ENCODE peak calls at places on chromosomes 4 and X, in seven cellular contexts. J, F, M, Y, I, S and P are unnamed samples.

GRCh38 chr4:168409089-168409801 is 71.0 kb downstream of the DDX60L start:
- DNase-seq in J (no peak), F (no peak), M (no peak), Y (no peak), I (no peak), S (no peak), P (no peak)

GRCh38 chr4:118086334-118086733 is 52.0 kb downstream of the NDST3 start:
- DNase-seq in J (no peak), F (peak; percentile 62), M (no peak), Y (no peak), I (no peak), S (no peak), P (no peak)

GRCh38 chr4:139872274-139872673 is 206.7 kb downstream of the MGST2 start:
- DNase-seq in J (no peak), F (no peak), M (no peak), Y (no peak), I (no peak), S (no peak), P (no peak)

GRCh38 chr4:20462426-20463175 is 210.9 kb downstream of the SLIT2 start:
- DNase-seq in J (no peak), F (no peak), M (no peak), Y (no peak), I (no peak), S (no peak), P (no peak)

GRCh38 chrX:102846544-102847236 is 90.4 kb upstream of the RAB40AL start:
- DNase-seq in J (no peak), F (no peak), M (no peak), Y (no peak), I (no peak), S (no peak), P (no peak)

GRCh38 chr4:182729527-182729926 is 187.7 kb downstream of the DCTD start:
- DNase-seq in J (no peak), F (no peak), M (no peak), Y (no peak), I (no peak), S (no peak), P (no peak)

GRCh38 chrX:9611436-9612145 is 146.7 kb downstream of the TBL1X start:
- DNase-seq in J (no peak), F (no peak), M (no peak), Y (no peak), I (peak; percentile 14), S (no peak), P (peak; percentile 48)

GRCh38 chr4:183637461-183637860 is 21.5 kb downstream of the RWDD4 start:
- DNase-seq in J (no peak), F (no peak), M (no peak), Y (no peak), I (no peak), S (no peak), P (no peak)

GRCh38 chr4:168598191-168598590 is 101.3 kb downstream of the PALLD start:
- DNase-seq in J (no peak), F (no peak), M (no peak), Y (no peak), I (no peak), S (no peak), P (no peak)

GRCh38 chr4:86033171-86033570 is 326.7 kb downstream of the MAPK10 start:
- DNase-seq in J (peak; percentile 76), F (no peak), M (no peak), Y (no peak), I (no peak), S (peak; percentile 63), P (no peak)

GRCh38 chrX:13263560-13264251 is 56.1 kb downstream of the ATXN3L start:
- DNase-seq in J (no peak), F (no peak), M (no peak), Y (no peak), I (no peak), S (no peak), P (no peak)

GRCh38 chr4:150258569-150258968 is 180.3 kb downstream of the DCLK2 start:
- DNase-seq in J (no peak), F (no peak), M (no peak), Y (no peak), I (no peak), S (no peak), P (no peak)

GRCh38 chrX:34332336-34332735 is 200.2 kb upstream of the FAM47A start:
- DNase-seq in J (no peak), F (no peak), M (no peak), Y (no peak), I (no peak), S (no peak), P (peak; percentile 6)

GRCh38 chr4:168648494-168648893 is 151.6 kb downstream of the PALLD start:
- DNase-seq in J (no peak), F (no peak), M (no peak), Y (no peak), I (no peak), S (no peak), P (no peak)

GRCh38 chrX:1465261-1466231 is 12.8 kb upstream of the ASMTL start:
- DNase-seq in J (peak; percentile 57), F (no peak), M (no peak), Y (no peak), I (peak; percentile 13), S (no peak), P (no peak)

GRCh38 chr4:121554377-121554776 is 142.4 kb downstream of the ANXA5 start:
- DNase-seq in J (no peak), F (no peak), M (no peak), Y (no peak), I (no peak), S (no peak), P (no peak)

GRCh38 chr4:120926358-120927025 is 4.0 kb upstream of the PRDM5 start:
- DNase-seq in J (no peak), F (no peak), M (no peak), Y (no peak), I (no peak), S (no peak), P (no peak)

GRCh38 chr4:304987-305680 is at the start of gene ZNF732:
- DNase-seq in J (no peak), F (no peak), M (peak; percentile 73), Y (peak; percentile 10), I (no peak), S (peak; percentile 59), P (peak; percentile 85)

GRCh38 chr4:39706334-39706733 is 8.4 kb downstream of the UBE2K start:
- DNase-seq in J (peak; percentile 74), F (peak; percentile 51), M (no peak), Y (no peak), I (no peak), S (no peak), P (no peak)

GRCh38 chr4:70903282-70903603 is 1.1 kb downstream of the MOB1B start:
- DNase-seq in J (no peak), F (no peak), M (no peak), Y (peak; percentile 97), I (no peak), S (no peak), P (peak; percentile 39)

DNA sequence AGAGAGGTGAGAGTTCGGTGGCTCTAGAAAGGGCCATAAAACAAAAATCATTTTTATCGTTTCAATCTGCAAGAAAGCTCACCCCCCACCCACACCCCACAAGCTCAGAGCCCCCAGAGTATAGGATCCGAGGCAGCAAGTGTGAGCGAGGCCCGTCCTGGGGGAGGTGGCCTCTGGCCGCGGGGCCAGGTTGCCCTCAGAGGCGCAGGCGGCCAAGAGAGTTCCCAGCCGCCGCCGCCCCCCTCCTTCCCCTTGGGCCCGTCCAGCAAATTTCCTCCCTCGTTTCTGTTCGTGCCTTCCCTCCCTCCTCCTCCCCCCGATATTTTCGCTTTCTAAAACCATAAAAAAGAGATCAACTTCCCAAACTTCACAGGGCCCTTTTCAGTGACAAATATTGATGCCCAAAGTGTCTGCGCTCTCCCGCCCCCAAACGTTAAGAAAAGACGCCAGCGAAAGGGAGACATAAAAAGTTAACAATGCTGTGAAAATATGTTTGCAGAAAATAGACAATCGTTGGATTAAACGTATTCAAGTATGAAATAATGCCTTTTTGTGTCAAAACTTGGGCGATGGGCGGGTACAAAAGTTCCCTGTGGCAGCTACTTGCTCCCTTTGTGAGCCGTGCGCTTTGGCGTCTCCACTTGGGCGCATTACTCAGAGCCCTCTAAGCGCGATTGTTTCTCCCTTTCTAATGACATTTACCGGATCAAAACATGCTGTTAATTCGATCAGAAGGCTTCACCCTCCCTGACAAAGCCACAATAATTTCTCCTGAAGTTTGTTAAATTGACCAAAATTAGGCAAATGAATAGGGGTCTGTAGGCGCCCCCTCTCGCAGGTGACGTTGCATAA is 1.1 kb upstream of the HELT start:
- DNase-seq in J (no peak), F (no peak), M (no peak), Y (no peak), I (no peak), S (no peak), P (peak; percentile 79)
- H3K4me3 ChIP-seq in J (no peak overlapping the region), F (no peak overlapping the region), M (no peak overlapping the region), Y (no peak overlapping the region), I (no peak overlapping the region), S (no peak overlapping the region), P (peak overlapping the region; percentile 17)

GRCh38 chr4:87498446-87498900 is 30.7 kb downstream of the SPARCL1 start:
- DNase-seq in J (no peak), F (no peak), M (no peak), Y (no peak), I (no peak), S (no peak), P (no peak)
- H3K36me3 ChIP-seq in J (peaks cover 47% of the 10 kb centered on the region), F (no peaks in the 10 kb centered on the region), M (peaks cover 18% of the 10 kb centered on the region), Y (no peaks in the 10 kb centered on the region), I (no peaks in the 10 kb centered on the region), S (no peaks in the 10 kb centered on the region), P (no peaks in the 10 kb centered on the region)

DNA sequence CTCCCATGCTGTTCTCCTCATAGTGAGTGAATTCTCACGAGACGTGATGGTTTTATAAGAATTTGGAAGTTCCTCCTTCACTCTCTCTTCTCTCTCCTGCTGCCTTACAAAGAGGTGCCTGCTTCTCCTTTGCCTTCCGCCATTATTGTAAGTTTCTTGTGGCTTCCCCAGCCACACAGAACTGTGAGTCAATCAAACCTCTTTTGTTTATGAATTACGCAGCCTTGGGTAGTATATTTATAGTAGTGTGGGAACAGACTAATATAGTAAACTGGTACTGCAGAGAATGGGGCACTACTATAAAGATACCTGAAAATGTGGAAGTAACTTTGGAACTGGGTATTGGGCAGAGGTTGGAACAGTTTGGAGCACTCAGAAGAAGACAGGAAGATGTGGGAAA is 7.8 kb upstream of the CTAG2 start:
- DNase-seq in J (no peak), F (no peak), M (no peak), Y (no peak), I (no peak), S (no peak), P (no peak)
- H3K27me3 ChIP-seq in J (no peaks in the 10 kb centered on the region), F (no peaks in the 10 kb centered on the region), M (no peaks in the 10 kb centered on the region), Y (no peaks in the 10 kb centered on the region), I (peaks cover 13% of the 10 kb centered on the region), S (no peaks in the 10 kb centered on the region), P (no peaks in the 10 kb centered on the region)

GRCh38 chr4:158172196-158172557 is 648 bp downstream of the GASK1B start:
- DNase-seq in J (no peak), F (no peak), M (no peak), Y (no peak), I (no peak), S (no peak), P (no peak)

GRCh38 chr4:158171456-158171790 is 1.4 kb downstream of the GASK1B start:
- DNase-seq in J (no peak), F (no peak), M (no peak), Y (no peak), I (no peak), S (no peak), P (no peak)

GRCh38 chr4:158169931-158170690 is 2.7 kb downstream of the GASK1B start:
- DNase-seq in J (no peak), F (no peak), M (no peak), Y (no peak), I (peak; percentile 72), S (no peak), P (no peak)

GRCh38 chr4:158169516-158169915 is 3.3 kb downstream of the GASK1B start:
- DNase-seq in J (no peak), F (no peak), M (no peak), Y (no peak), I (peak; percentile 26), S (no peak), P (no peak)

GRCh38 chr4:158170691-158171455 is 2.0 kb downstream of the GASK1B start:
- DNase-seq in J (peak; percentile 81), F (no peak), M (peak; percentile 86), Y (peak; percentile 25), I (peak; percentile 18), S (peak; percentile 67), P (peak; percentile 66)
- H3K4me3 ChIP-seq in J (peak overlapping the region; percentile 53), F (no peak overlapping the region), M (peak overlapping the region; percentile 53), Y (no peak overlapping the region), I (no peak overlapping the region), S (peak overlapping the region; percentile 51), P (no peak overlapping the region)